ENCODE peak calls at places on chromosomes 6 and 20, in five cellular contexts. One of them, this sample, is unnamed.

GRCh38 chr20:43691928-43692524 is 25.1 kb downstream of the MYBL2 start:
- DNase-seq in neuronal stem cell: peak
- DNase-seq in mesendoderm: peak
- DNase-seq in H1: peak
- DNase-seq in IMR-90: peak
- DNase-seq in this sample: peak

GRCh38 chr20:18019068-18019467 is 38.6 kb downstream of the OVOL2 start:
- DNase-seq in mesendoderm: peak
- DNase-seq in IMR-90: peak
- DNase-seq in neuronal stem cell: no peak
- DNase-seq in H1: no peak
- DNase-seq in this sample: peak

GRCh38 chr6:169164451-169164850 is 89.2 kb downstream of the THBS2 start:
- DNase-seq in H1: no peak
- DNase-seq in mesendoderm: no peak
- DNase-seq in neuronal stem cell: no peak
- DNase-seq in IMR-90: no peak
- DNase-seq in this sample: peak

GRCh38 chr6:89221971-89222887 is 5.1 kb upstream of the GABRR1 start:
- DNase-seq in H1: no peak
- DNase-seq in IMR-90: no peak
- DNase-seq in mesendoderm: no peak
- DNase-seq in neuronal stem cell: no peak
- DNase-seq in this sample: no peak

GRCh38 chr20:8454137-8454712 is 322.2 kb downstream of the PLCB1 start:
- DNase-seq in neuronal stem cell: peak
- DNase-seq in IMR-90: peak
- DNase-seq in mesendoderm: peak
- DNase-seq in H1: no peak
- DNase-seq in this sample: peak

GRCh38 chr6:13863699-13864155 is 49.4 kb upstream of the MCUR1 start:
- DNase-seq in neuronal stem cell: no peak
- DNase-seq in mesendoderm: peak
- DNase-seq in IMR-90: no peak
- DNase-seq in H1: no peak
- DNase-seq in this sample: no peak

GRCh38 chr6:48916523-48917050 is 546.5 kb downstream of the MMUT start:
- DNase-seq in mesendoderm: no peak
- DNase-seq in neuronal stem cell: no peak
- DNase-seq in H1: no peak
- DNase-seq in IMR-90: no peak
- DNase-seq in this sample: no peak

GRCh38 chr6:4794140-4794707 is 18.0 kb downstream of the CDYL start:
- DNase-seq in mesendoderm: no peak
- DNase-seq in H1: no peak
- DNase-seq in IMR-90: no peak
- DNase-seq in neuronal stem cell: no peak
- DNase-seq in this sample: no peak

GRCh38 chr20:59837623-59838394 is 95.6 kb downstream of the SYCP2 start:
- DNase-seq in mesendoderm: peak
- DNase-seq in IMR-90: no peak
- DNase-seq in H1: no peak
- DNase-seq in neuronal stem cell: no peak
- DNase-seq in this sample: no peak

GRCh38 chr6:151637814-151638213 is 144.0 kb downstream of the CCDC170 start:
- DNase-seq in IMR-90: no peak
- DNase-seq in neuronal stem cell: no peak
- DNase-seq in H1: no peak
- DNase-seq in mesendoderm: no peak
- DNase-seq in this sample: no peak

GRCh38 chr6:163863565-163863964 is 449.0 kb downstream of the QKI start:
- DNase-seq in neuronal stem cell: no peak
- DNase-seq in mesendoderm: no peak
- DNase-seq in H1: no peak
- DNase-seq in IMR-90: no peak
- DNase-seq in this sample: peak

GRCh38 chr20:55881204-55881603 is 124.1 kb downstream of the CBLN4 start:
- DNase-seq in H1: no peak
- DNase-seq in IMR-90: no peak
- DNase-seq in neuronal stem cell: no peak
- DNase-seq in mesendoderm: no peak
- DNase-seq in this sample: no peak

GRCh38 chr20:6421321-6422030 is 298.6 kb upstream of the FERMT1 start:
- DNase-seq in neuronal stem cell: no peak
- DNase-seq in H1: no peak
- DNase-seq in IMR-90: no peak
- DNase-seq in mesendoderm: no peak
- DNase-seq in this sample: no peak

GRCh38 chr6:20770776-20771175 is 236.5 kb downstream of the CDKAL1 start:
- DNase-seq in IMR-90: no peak
- DNase-seq in mesendoderm: no peak
- DNase-seq in H1: no peak
- DNase-seq in neuronal stem cell: no peak
- DNase-seq in this sample: no peak

GRCh38 chr6:9116026-9116425 is 680.7 kb upstream of the SLC35B3 start:
- DNase-seq in mesendoderm: peak
- DNase-seq in H1: no peak
- DNase-seq in IMR-90: peak
- DNase-seq in neuronal stem cell: no peak
- DNase-seq in this sample: no peak

GRCh38 chr6:29708432-29709177 is 14.6 kb upstream of the HLA-F start:
- DNase-seq in neuronal stem cell: no peak
- DNase-seq in mesendoderm: no peak
- DNase-seq in IMR-90: no peak
- DNase-seq in H1: no peak
- DNase-seq in this sample: no peak

GRCh38 chr6:139903411-139904157 is 529.1 kb upstream of the CITED2 start:
- DNase-seq in neuronal stem cell: no peak
- DNase-seq in mesendoderm: no peak
- DNase-seq in H1: no peak
- DNase-seq in IMR-90: no peak
- DNase-seq in this sample: no peak

GRCh38 chr6:148761532-148761951 is 14.7 kb downstream of the UST start:
- DNase-seq in IMR-90: peak
- DNase-seq in neuronal stem cell: no peak
- DNase-seq in mesendoderm: no peak
- DNase-seq in H1: no peak
- DNase-seq in this sample: no peak

GRCh38 chr6:137309078-137309762 is 90.0 kb upstream of the IFNGR1 start:
- DNase-seq in H1: no peak
- DNase-seq in mesendoderm: peak
- DNase-seq in neuronal stem cell: no peak
- DNase-seq in IMR-90: peak
- DNase-seq in this sample: peak

GRCh38 chr6:102766946-102767345 is 1373.4 kb downstream of the GRIK2 start:
- DNase-seq in IMR-90: peak
- DNase-seq in neuronal stem cell: no peak
- DNase-seq in mesendoderm: no peak
- DNase-seq in H1: no peak
- DNase-seq in this sample: no peak

GRCh38 chr6:189676-190075 is 102.6 kb upstream of the DUSP22 start:
- DNase-seq in H1: no peak
- DNase-seq in neuronal stem cell: no peak
- DNase-seq in IMR-90: no peak
- DNase-seq in mesendoderm: no peak
- DNase-seq in this sample: no peak

GRCh38 chr20:63309261-63310071 is 16.5 kb downstream of the COL20A1 start:
- DNase-seq in H1: no peak
- DNase-seq in neuronal stem cell: peak
- DNase-seq in mesendoderm: peak
- DNase-seq in IMR-90: peak
- DNase-seq in this sample: peak

GRCh38 chr6:77015350-77015749 is 447.9 kb downstream of the HTR1B start:
- DNase-seq in mesendoderm: peak
- DNase-seq in neuronal stem cell: no peak
- DNase-seq in H1: no peak
- DNase-seq in IMR-90: peak
- DNase-seq in this sample: no peak

GRCh38 chr20:39756828-39757227 is 794.7 kb downstream of the DHX35 start:
- DNase-seq in IMR-90: no peak
- DNase-seq in mesendoderm: no peak
- DNase-seq in neuronal stem cell: no peak
- DNase-seq in H1: no peak
- DNase-seq in this sample: no peak

GRCh38 chr6:130377371-130377770 is 11.6 kb downstream of the TMEM200A start:
- DNase-seq in IMR-90: peak
- DNase-seq in H1: no peak
- DNase-seq in mesendoderm: no peak
- DNase-seq in neuronal stem cell: no peak
- DNase-seq in this sample: no peak

GRCh38 chr6:119602215-119603178 is 252.9 kb upstream of the MAN1A1 start:
- DNase-seq in IMR-90: peak
- DNase-seq in mesendoderm: no peak
- DNase-seq in neuronal stem cell: no peak
- DNase-seq in H1: no peak
- DNase-seq in this sample: no peak

GRCh38 chr20:35320396-35321126 is 28.3 kb upstream of the FAM83C start:
- DNase-seq in mesendoderm: peak
- DNase-seq in IMR-90: peak
- DNase-seq in neuronal stem cell: no peak
- DNase-seq in H1: no peak
- DNase-seq in this sample: no peak

GRCh38 chr6:13327691-13328075 is 654 bp downstream of the TBC1D7 start:
- DNase-seq in IMR-90: no peak
- DNase-seq in mesendoderm: no peak
- DNase-seq in H1: no peak
- DNase-seq in neuronal stem cell: no peak
- DNase-seq in this sample: no peak

GRCh38 chr6:109794201-109794926 is 103.3 kb downstream of the FIG4 start:
- DNase-seq in mesendoderm: no peak
- DNase-seq in IMR-90: peak
- DNase-seq in neuronal stem cell: no peak
- DNase-seq in H1: no peak
- DNase-seq in this sample: no peak

GRCh38 chr6:154522576-154522975 is 12.1 kb upstream of the CNKSR3 start:
- DNase-seq in IMR-90: no peak
- DNase-seq in mesendoderm: no peak
- DNase-seq in neuronal stem cell: no peak
- DNase-seq in H1: no peak
- DNase-seq in this sample: no peak

GRCh38 chr6:146892283-146892612 is 293.5 kb downstream of the ADGB start:
- DNase-seq in H1: no peak
- DNase-seq in neuronal stem cell: no peak
- DNase-seq in IMR-90: no peak
- DNase-seq in mesendoderm: no peak
- DNase-seq in this sample: no peak
- H3K4ac ChIP-seq in H1: no peak
- H3K4ac ChIP-seq in neuronal stem cell: no peak
- H3K4ac ChIP-seq in IMR-90: peak
- H3K4ac ChIP-seq in mesendoderm: no peak
- H3K4ac ChIP-seq in this sample: no peak

GRCh38 chr6:126605089-126605488 is 265.2 kb downstream of the CENPW start:
- DNase-seq in H1: no peak
- DNase-seq in neuronal stem cell: no peak
- DNase-seq in mesendoderm: no peak
- DNase-seq in IMR-90: no peak
- DNase-seq in this sample: no peak
- H3K4ac ChIP-seq in H1: no peak
- H3K4ac ChIP-seq in neuronal stem cell: no peak
- H3K4ac ChIP-seq in mesendoderm: no peak
- H3K4ac ChIP-seq in IMR-90: no peak
- H3K4ac ChIP-seq in this sample: no peak

DNA sequence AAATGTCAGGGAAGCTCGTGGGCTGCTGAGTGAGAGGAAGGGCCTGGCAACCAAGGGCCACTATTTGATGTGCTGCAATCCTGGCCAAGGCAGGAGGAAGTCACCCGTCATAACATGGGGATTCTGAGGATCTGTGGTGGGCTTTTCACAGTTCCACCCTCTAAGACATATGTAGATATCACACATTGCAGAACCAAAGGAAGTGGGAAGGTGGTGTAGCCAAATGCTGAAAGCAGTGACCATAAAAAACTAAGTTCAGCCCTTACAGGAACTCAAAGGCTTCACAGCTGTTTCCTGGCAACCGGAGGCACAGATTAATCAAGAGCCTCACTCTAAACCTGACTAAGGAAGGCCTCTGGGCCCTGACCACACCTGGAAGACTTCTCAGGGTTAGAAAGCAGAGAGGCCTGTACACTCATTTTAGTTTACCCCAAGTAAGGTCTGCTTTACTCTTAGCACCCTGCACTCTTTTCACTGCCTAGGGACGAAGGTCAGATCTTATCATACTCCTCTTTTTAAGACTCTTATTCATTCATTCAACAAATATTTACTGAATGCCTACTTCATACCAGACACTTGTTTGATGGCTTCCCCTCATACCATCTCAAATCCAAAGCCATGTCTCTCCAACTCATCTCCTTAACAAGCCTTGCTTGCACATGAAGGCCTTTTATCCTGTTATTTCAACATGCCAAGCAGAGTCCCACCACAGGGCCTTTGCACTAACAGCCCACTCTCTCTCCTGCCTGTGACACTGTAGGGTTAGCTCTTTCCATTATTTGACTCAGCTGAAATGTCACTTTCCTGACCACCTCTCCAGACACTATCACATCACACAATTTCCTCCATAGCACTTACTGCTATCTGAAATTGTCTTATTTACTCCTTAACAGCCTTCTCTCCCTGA is 2.6 kb downstream of the UBE2V1 start:
- DNase-seq in IMR-90: no peak
- DNase-seq in mesendoderm: peak
- DNase-seq in neuronal stem cell: no peak
- DNase-seq in H1: no peak
- DNase-seq in this sample: no peak
- H3K4ac ChIP-seq in IMR-90: no peak
- H3K4ac ChIP-seq in mesendoderm: no peak
- H3K4ac ChIP-seq in neuronal stem cell: no peak
- H3K4ac ChIP-seq in H1: no peak
- H3K4ac ChIP-seq in this sample: no peak

GRCh38 chr6:142335415-142335814 is 33.6 kb downstream of the ADGRG6 start:
- DNase-seq in neuronal stem cell: no peak
- DNase-seq in H1: no peak
- DNase-seq in mesendoderm: no peak
- DNase-seq in IMR-90: no peak
- DNase-seq in this sample: no peak

GRCh38 chr6:142333431-142333830 is 31.6 kb downstream of the ADGRG6 start:
- DNase-seq in IMR-90: no peak
- DNase-seq in H1: no peak
- DNase-seq in mesendoderm: no peak
- DNase-seq in neuronal stem cell: no peak
- DNase-seq in this sample: no peak

GRCh38 chr6:142334294-142334693 is 32.5 kb downstream of the ADGRG6 start:
- DNase-seq in IMR-90: no peak
- DNase-seq in H1: no peak
- DNase-seq in neuronal stem cell: no peak
- DNase-seq in mesendoderm: no peak
- DNase-seq in this sample: no peak

GRCh38 chr6:142336787-142337186 is 35.0 kb downstream of the ADGRG6 start:
- DNase-seq in IMR-90: no peak
- DNase-seq in mesendoderm: no peak
- DNase-seq in H1: no peak
- DNase-seq in neuronal stem cell: no peak
- DNase-seq in this sample: no peak

DNA sequence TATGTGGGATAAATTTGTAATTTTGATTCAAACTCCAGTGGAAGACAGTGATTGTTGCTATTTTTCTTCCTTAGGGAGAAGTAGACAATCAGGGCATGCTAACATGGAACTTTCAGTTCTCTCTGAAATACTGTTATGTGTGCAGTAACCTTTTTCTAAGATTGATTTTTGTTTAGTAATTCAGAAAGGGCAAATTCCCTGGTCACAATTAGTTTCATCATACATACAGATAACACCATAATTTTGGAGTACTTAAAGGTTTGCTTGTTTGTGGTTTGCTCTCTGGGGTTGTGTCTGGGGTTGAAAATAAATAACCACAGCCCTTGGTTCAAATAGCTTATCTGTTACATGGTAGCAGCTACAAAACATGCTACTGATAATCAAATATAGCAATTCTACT is 34.4 kb downstream of the ADGRG6 start:
- DNase-seq in H1: no peak
- DNase-seq in neuronal stem cell: no peak
- DNase-seq in mesendoderm: no peak
- DNase-seq in IMR-90: no peak
- DNase-seq in this sample: no peak
- H3K4ac ChIP-seq in H1: no peak
- H3K4ac ChIP-seq in neuronal stem cell: no peak
- H3K4ac ChIP-seq in mesendoderm: no peak
- H3K4ac ChIP-seq in IMR-90: no peak
- H3K4ac ChIP-seq in this sample: no peak

This sample was measured in H9.